ENCODE peak calls at places on chromosomes 4 and X, in six cellular contexts. One of them, this sample, is unnamed.
A peak's percentile ranks its signal among the peaks of the same experiment; 100 is the strongest.

GRCh38 chrX:666762-667161 is 36.2 kb downstream of the SHOX start:
- DNase-seq in fibroblast of lung: no peak
- DNase-seq in ovary: no peak
- DNase-seq in GM12878: no peak
- DNase-seq in glutamatergic neuron: no peak
- DNase-seq in testis: no peak
- DNase-seq in this sample: peak; percentile 70

GRCh38 chr4:25632135-25632534 is 23.5 kb upstream of the SLC34A2 start:
- DNase-seq in GM12878: no peak
- DNase-seq in glutamatergic neuron: no peak
- DNase-seq in testis: no peak
- DNase-seq in fibroblast of lung: no peak
- DNase-seq in ovary: no peak
- DNase-seq in this sample: no peak

GRCh38 chr4:10458190-10458589 is 964 bp upstream of the ZNF518B start:
- DNase-seq in testis: no peak
- DNase-seq in GM12878: no peak
- DNase-seq in ovary: no peak
- DNase-seq in fibroblast of lung: no peak
- DNase-seq in glutamatergic neuron: no peak
- DNase-seq in this sample: no peak

GRCh38 chr4:18691431-18692200 is 670.1 kb upstream of the LCORL start:
- DNase-seq in ovary: no peak
- DNase-seq in testis: no peak
- DNase-seq in GM12878: no peak
- DNase-seq in fibroblast of lung: peak; percentile 3
- DNase-seq in glutamatergic neuron: no peak
- DNase-seq in this sample: no peak

GRCh38 chr4:93814722-93815121 is 13.8 kb upstream of the ATOH1 start:
- DNase-seq in GM12878: no peak
- DNase-seq in fibroblast of lung: no peak
- DNase-seq in ovary: no peak
- DNase-seq in glutamatergic neuron: no peak
- DNase-seq in testis: peak; percentile 43
- DNase-seq in this sample: no peak

GRCh38 chr4:149029056-149029651 is 586.9 kb upstream of the NR3C2 start:
- DNase-seq in glutamatergic neuron: no peak
- DNase-seq in fibroblast of lung: peak; percentile 2
- DNase-seq in GM12878: no peak
- DNase-seq in testis: no peak
- DNase-seq in ovary: no peak
- DNase-seq in this sample: no peak

GRCh38 chr4:111228396-111228795 is 605.5 kb upstream of the PITX2 start:
- DNase-seq in fibroblast of lung: peak; percentile 71
- DNase-seq in GM12878: no peak
- DNase-seq in glutamatergic neuron: no peak
- DNase-seq in testis: no peak
- DNase-seq in ovary: no peak
- DNase-seq in this sample: peak; percentile 51

GRCh38 chr4:141599853-141600252 is 36.5 kb upstream of the IL15 start:
- DNase-seq in fibroblast of lung: no peak
- DNase-seq in testis: no peak
- DNase-seq in glutamatergic neuron: no peak
- DNase-seq in GM12878: no peak
- DNase-seq in ovary: no peak
- DNase-seq in this sample: no peak

GRCh38 chr4:118776166-118776954 is 59.6 kb downstream of the SEC24D start:
- DNase-seq in GM12878: no peak
- DNase-seq in testis: no peak
- DNase-seq in ovary: no peak
- DNase-seq in glutamatergic neuron: no peak
- DNase-seq in fibroblast of lung: peak; percentile 76
- DNase-seq in this sample: peak; percentile 57

GRCh38 chrX:52353838-52354237 is 15.0 kb upstream of the XAGE2 start:
- DNase-seq in testis: no peak
- DNase-seq in fibroblast of lung: no peak
- DNase-seq in glutamatergic neuron: no peak
- DNase-seq in GM12878: no peak
- DNase-seq in ovary: no peak
- DNase-seq in this sample: no peak

GRCh38 chr4:109033993-109034392 is 268.5 kb downstream of the COL25A1 start:
- DNase-seq in testis: no peak
- DNase-seq in glutamatergic neuron: no peak
- DNase-seq in ovary: no peak
- DNase-seq in GM12878: no peak
- DNase-seq in fibroblast of lung: no peak
- DNase-seq in this sample: no peak

GRCh38 chr4:78784255-78784654 is 8.1 kb downstream of the BMP2K start:
- DNase-seq in GM12878: no peak
- DNase-seq in ovary: no peak
- DNase-seq in fibroblast of lung: peak; percentile 95
- DNase-seq in glutamatergic neuron: no peak
- DNase-seq in testis: no peak
- DNase-seq in this sample: peak; percentile 84

GRCh38 chrX:68633981-68634380 is 13.5 kb upstream of the STARD8 start:
- DNase-seq in glutamatergic neuron: no peak
- DNase-seq in fibroblast of lung: no peak
- DNase-seq in ovary: no peak
- DNase-seq in GM12878: no peak
- DNase-seq in testis: no peak
- DNase-seq in this sample: no peak

GRCh38 chr4:81392164-81392563 is 79.5 kb downstream of the RASGEF1B start:
- DNase-seq in testis: no peak
- DNase-seq in fibroblast of lung: no peak
- DNase-seq in GM12878: no peak
- DNase-seq in glutamatergic neuron: no peak
- DNase-seq in ovary: no peak
- DNase-seq in this sample: no peak

GRCh38 chrX:14347523-14347922 is 181.8 kb upstream of the GLRA2 start:
- DNase-seq in testis: no peak
- DNase-seq in glutamatergic neuron: no peak
- DNase-seq in GM12878: no peak
- DNase-seq in fibroblast of lung: no peak
- DNase-seq in ovary: no peak
- DNase-seq in this sample: no peak

GRCh38 chrX:14344172-14344940 is 185.0 kb upstream of the GLRA2 start:
- DNase-seq in fibroblast of lung: no peak
- DNase-seq in GM12878: no peak
- DNase-seq in testis: no peak
- DNase-seq in glutamatergic neuron: no peak
- DNase-seq in ovary: no peak
- DNase-seq in this sample: no peak
- TF ChIP-seq CTCF in fibroblast of lung: no peak
- TF ChIP-seq CTCF in GM12878: peak; percentile 4
- TF ChIP-seq CTCF in testis: no peak
- TF ChIP-seq CTCF in glutamatergic neuron: peak; percentile 14
- TF ChIP-seq CTCF in ovary: no peak
- TF ChIP-seq CTCF in this sample: peak; percentile 56

GRCh38 chr4:56799291-56799823 is 22.1 kb downstream of the SPINK2 start:
- DNase-seq in GM12878: no peak
- DNase-seq in ovary: no peak
- DNase-seq in testis: peak; percentile 20
- DNase-seq in glutamatergic neuron: no peak
- DNase-seq in fibroblast of lung: peak; percentile 40
- DNase-seq in this sample: no peak

GRCh38 chr4:56804551-56804950 is 16.9 kb downstream of the SPINK2 start:
- DNase-seq in GM12878: peak; percentile 62
- DNase-seq in testis: no peak
- DNase-seq in glutamatergic neuron: no peak
- DNase-seq in ovary: no peak
- DNase-seq in fibroblast of lung: peak; percentile 92
- DNase-seq in this sample: peak; percentile 13

GRCh38 chr4:56803473-56803872 is 18.0 kb downstream of the SPINK2 start:
- DNase-seq in testis: no peak
- DNase-seq in glutamatergic neuron: no peak
- DNase-seq in GM12878: peak; percentile 67
- DNase-seq in ovary: no peak
- DNase-seq in fibroblast of lung: peak; percentile 25
- DNase-seq in this sample: no peak

GRCh38 chr4:56799824-56800756 is 21.4 kb downstream of the SPINK2 start:
- DNase-seq in fibroblast of lung: peak; percentile 81
- DNase-seq in GM12878: peak; percentile 67
- DNase-seq in glutamatergic neuron: peak; percentile 86
- DNase-seq in testis: peak; percentile 94
- DNase-seq in ovary: peak; percentile 81
- DNase-seq in this sample: peak; percentile 78
- TF ChIP-seq CTCF in fibroblast of lung: peak; percentile 98
- TF ChIP-seq CTCF in GM12878: peak; percentile 89
- TF ChIP-seq CTCF in glutamatergic neuron: peak; percentile 69
- TF ChIP-seq CTCF in testis: peak; percentile 76
- TF ChIP-seq CTCF in ovary: peak; percentile 68
- TF ChIP-seq CTCF in this sample: peak; percentile 90

DNA sequence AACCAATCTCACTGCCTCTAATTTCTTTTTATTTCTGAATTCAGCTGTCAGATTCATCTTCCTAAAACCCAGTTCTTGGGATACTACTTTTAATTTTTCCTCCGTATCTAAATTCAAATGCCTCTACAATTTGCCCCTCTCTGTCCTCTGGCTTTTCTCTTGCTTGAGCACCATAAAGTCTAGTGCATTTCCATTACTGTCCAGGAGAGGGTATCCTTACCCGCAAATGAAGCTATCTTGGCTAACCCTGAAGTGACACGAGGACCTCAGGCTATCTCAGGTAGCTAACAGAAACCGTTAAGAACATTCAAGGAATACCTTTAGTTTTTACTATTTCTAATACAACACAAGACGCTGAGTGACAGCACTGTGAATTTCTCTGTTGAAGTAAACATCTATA is 49.4 kb upstream of the PRR32 start:
- DNase-seq in fibroblast of lung: no peak
- DNase-seq in GM12878: no peak
- DNase-seq in ovary: no peak
- DNase-seq in testis: peak; percentile 14
- DNase-seq in glutamatergic neuron: no peak
- DNase-seq in this sample: no peak
- TF ChIP-seq CTCF in fibroblast of lung: no peak
- TF ChIP-seq CTCF in GM12878: peak; percentile 42
- TF ChIP-seq CTCF in ovary: peak; percentile 14
- TF ChIP-seq CTCF in testis: peak; percentile 36
- TF ChIP-seq CTCF in glutamatergic neuron: peak; percentile 66
- TF ChIP-seq CTCF in this sample: peak; percentile 27

GRCh38 chr4:56979674-56980073 is 978 bp downstream of the POLR2B start:
- DNase-seq in testis: peak; percentile 30
- DNase-seq in glutamatergic neuron: peak; percentile 43
- DNase-seq in fibroblast of lung: no peak
- DNase-seq in ovary: no peak
- DNase-seq in GM12878: no peak
- DNase-seq in this sample: no peak

GRCh38 chr4:56978750-56979303 is at the start of gene POLR2B:
- DNase-seq in ovary: peak; percentile 91
- DNase-seq in glutamatergic neuron: peak; percentile 98
- DNase-seq in testis: peak; percentile 97
- DNase-seq in GM12878: peak; percentile 86
- DNase-seq in fibroblast of lung: peak; percentile 87
- DNase-seq in this sample: peak; percentile 90

GRCh38 chr4:56976283-56976877 is 1.0 kb downstream of the NOA1 start:
- DNase-seq in testis: peak; percentile 25
- DNase-seq in glutamatergic neuron: peak; percentile 24
- DNase-seq in GM12878: no peak
- DNase-seq in fibroblast of lung: no peak
- DNase-seq in ovary: peak; percentile 19
- DNase-seq in this sample: no peak

GRCh38 chr4:56977321-56978012 is at the start of gene NOA1:
- DNase-seq in fibroblast of lung: peak; percentile 98
- DNase-seq in GM12878: peak; percentile 99
- DNase-seq in glutamatergic neuron: peak; percentile 98
- DNase-seq in testis: peak; percentile 99
- DNase-seq in ovary: peak; percentile 98
- DNase-seq in this sample: peak; percentile 99

DNA sequence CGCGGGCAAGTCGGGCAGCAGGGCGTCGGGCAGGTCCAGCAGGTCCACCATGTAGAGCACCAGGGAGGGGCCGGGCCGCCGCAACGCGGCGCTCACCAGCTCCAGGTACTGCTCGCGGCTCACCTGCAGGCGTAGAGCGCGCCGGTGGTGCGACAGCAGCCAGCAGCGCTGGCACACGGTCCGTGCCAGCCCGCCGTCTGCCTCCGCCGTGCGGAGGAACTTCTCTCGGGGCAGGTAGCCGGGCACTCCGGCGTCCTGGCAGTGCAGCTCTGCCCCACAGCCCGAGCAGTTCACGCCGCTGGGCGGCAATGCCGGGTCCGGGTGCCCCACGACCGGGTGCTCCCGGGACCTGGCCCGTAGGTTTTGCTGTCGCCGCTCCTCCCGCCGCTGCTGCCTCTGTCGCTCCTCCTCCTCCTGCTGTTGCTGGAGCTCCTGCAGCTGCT is 507 bp downstream of the NOA1 start:
- DNase-seq in glutamatergic neuron: peak; percentile 49
- DNase-seq in ovary: peak; percentile 28
- DNase-seq in fibroblast of lung: no peak
- DNase-seq in GM12878: no peak
- DNase-seq in testis: peak; percentile 55
- DNase-seq in this sample: no peak
- TF ChIP-seq CTCF in glutamatergic neuron: no peak
- TF ChIP-seq CTCF in ovary: no peak
- TF ChIP-seq CTCF in fibroblast of lung: no peak
- TF ChIP-seq CTCF in GM12878: peak; percentile 2
- TF ChIP-seq CTCF in testis: no peak
- TF ChIP-seq CTCF in this sample: peak; percentile 36

GRCh38 chrX:9785252-9785943 is 831 bp upstream of the SHROOM2 start:
- DNase-seq in GM12878: no peak
- DNase-seq in testis: no peak
- DNase-seq in ovary: no peak
- DNase-seq in glutamatergic neuron: no peak
- DNase-seq in fibroblast of lung: no peak
- DNase-seq in this sample: no peak
- TF ChIP-seq CTCF in GM12878: no peak
- TF ChIP-seq CTCF in testis: no peak
- TF ChIP-seq CTCF in ovary: no peak
- TF ChIP-seq CTCF in glutamatergic neuron: no peak
- TF ChIP-seq CTCF in fibroblast of lung: no peak
- TF ChIP-seq CTCF in this sample: no peak

This sample was measured in HFFc6.